ENCODE peak calls at places on chromosome 19, in four cellular contexts. One of them, this sample, is unnamed.

GRCh38 chr19:48874309-48875135 is 2.3 kb downstream of the PPP1R15A start:
- DNase-seq in omental fat pad: no peak
- DNase-seq in neural crest cell: no peak
- DNase-seq in choroid plexus epithelial cell: peak
- DNase-seq in this sample: no peak

GRCh38 chr19:47725759-47726401 is 12.7 kb downstream of the EHD2 start:
- DNase-seq in omental fat pad: no peak
- DNase-seq in neural crest cell: no peak
- DNase-seq in choroid plexus epithelial cell: no peak
- DNase-seq in this sample: no peak

GRCh38 chr19:45769054-45769782 is at the start of gene SIX5:
- DNase-seq in omental fat pad: peak
- DNase-seq in choroid plexus epithelial cell: peak
- DNase-seq in neural crest cell: peak
- DNase-seq in this sample: peak

GRCh38 chr19:8145969-8146368 is 3.4 kb downstream of the FBN3 start:
- DNase-seq in neural crest cell: no peak
- DNase-seq in choroid plexus epithelial cell: no peak
- DNase-seq in omental fat pad: no peak
- DNase-seq in this sample: no peak

GRCh38 chr19:8204961-8205360 is 4.2 kb upstream of the CERS4 start:
- DNase-seq in neural crest cell: no peak
- DNase-seq in choroid plexus epithelial cell: no peak
- DNase-seq in omental fat pad: no peak
- DNase-seq in this sample: no peak

GRCh38 chr19:46975918-46976782 is 43.5 kb upstream of the NPAS1 start:
- DNase-seq in choroid plexus epithelial cell: peak
- DNase-seq in neural crest cell: no peak
- DNase-seq in omental fat pad: peak
- DNase-seq in this sample: no peak

GRCh38 chr19:16417660-16418596 is 53.8 kb downstream of the EPS15L1 start:
- DNase-seq in neural crest cell: peak
- DNase-seq in choroid plexus epithelial cell: peak
- DNase-seq in omental fat pad: peak
- DNase-seq in this sample: peak

GRCh38 chr19:39410620-39411005 is 1.9 kb upstream of the PLEKHG2 start:
- DNase-seq in omental fat pad: no peak
- DNase-seq in neural crest cell: no peak
- DNase-seq in choroid plexus epithelial cell: no peak
- DNase-seq in this sample: no peak

GRCh38 chr19:6970478-6970877 is 50.8 kb downstream of the MBD3L2B start:
- DNase-seq in neural crest cell: no peak
- DNase-seq in choroid plexus epithelial cell: no peak
- DNase-seq in omental fat pad: no peak
- DNase-seq in this sample: no peak

GRCh38 chr19:49437231-49437630 is 4.1 kb downstream of the SLC17A7 start:
- DNase-seq in choroid plexus epithelial cell: no peak
- DNase-seq in neural crest cell: no peak
- DNase-seq in omental fat pad: no peak
- DNase-seq in this sample: no peak

GRCh38 chr19:7488736-7489353 is at the start of gene PEX11G:
- DNase-seq in omental fat pad: peak
- DNase-seq in choroid plexus epithelial cell: peak
- DNase-seq in neural crest cell: peak
- DNase-seq in this sample: peak

GRCh38 chr19:9431475-9431874 is 3.9 kb downstream of the ZNF266 start:
- DNase-seq in omental fat pad: no peak
- DNase-seq in neural crest cell: peak
- DNase-seq in choroid plexus epithelial cell: peak
- DNase-seq in this sample: no peak

GRCh38 chr19:31118926-31119325 is 230.3 kb downstream of the TSHZ3 start:
- DNase-seq in choroid plexus epithelial cell: no peak
- DNase-seq in neural crest cell: no peak
- DNase-seq in omental fat pad: no peak
- DNase-seq in this sample: no peak

GRCh38 chr19:7795555-7796161 is 32.6 kb downstream of the CLEC4M start:
- DNase-seq in neural crest cell: no peak
- DNase-seq in choroid plexus epithelial cell: no peak
- DNase-seq in omental fat pad: no peak
- DNase-seq in this sample: no peak

GRCh38 chr19:46603195-46603637 is 2.1 kb downstream of the CALM3 start:
- DNase-seq in neural crest cell: no peak
- DNase-seq in choroid plexus epithelial cell: no peak
- DNase-seq in omental fat pad: no peak
- DNase-seq in this sample: peak

GRCh38 chr19:2478756-2479555 is 3.0 kb downstream of the GADD45B start:
- DNase-seq in neural crest cell: no peak
- DNase-seq in omental fat pad: peak
- DNase-seq in choroid plexus epithelial cell: peak
- DNase-seq in this sample: no peak

GRCh38 chr19:10230904-10231623 is at the start of gene S1PR2:
- DNase-seq in neural crest cell: peak
- DNase-seq in omental fat pad: no peak
- DNase-seq in choroid plexus epithelial cell: peak
- DNase-seq in this sample: peak

GRCh38 chr19:35120492-35120891 is 4.9 kb downstream of the FXYD3 start:
- DNase-seq in neural crest cell: no peak
- DNase-seq in choroid plexus epithelial cell: peak
- DNase-seq in omental fat pad: no peak
- DNase-seq in this sample: no peak

GRCh38 chr19:46678110-46678732 is 17.2 kb upstream of the DACT3 start:
- DNase-seq in omental fat pad: no peak
- DNase-seq in choroid plexus epithelial cell: no peak
- DNase-seq in neural crest cell: no peak
- DNase-seq in this sample: no peak

GRCh38 chr19:2193807-2194206 is 30.1 kb downstream of the DOT1L start:
- DNase-seq in omental fat pad: no peak
- DNase-seq in choroid plexus epithelial cell: no peak
- DNase-seq in neural crest cell: no peak
- DNase-seq in this sample: no peak

GRCh38 chr19:30670011-30670329 is 297.8 kb downstream of the ZNF536 start:
- DNase-seq in neural crest cell: no peak
- DNase-seq in choroid plexus epithelial cell: no peak
- DNase-seq in omental fat pad: no peak
- DNase-seq in this sample: no peak

GRCh38 chr19:524062-524674 is 7.4 kb upstream of the CDC34 start:
- DNase-seq in omental fat pad: no peak
- DNase-seq in choroid plexus epithelial cell: no peak
- DNase-seq in neural crest cell: no peak
- DNase-seq in this sample: no peak

GRCh38 chr19:16085115-16085514 is 8.8 kb downstream of the TPM4 start:
- DNase-seq in omental fat pad: no peak
- DNase-seq in choroid plexus epithelial cell: no peak
- DNase-seq in neural crest cell: no peak
- DNase-seq in this sample: no peak

GRCh38 chr19:16429066-16429758 is 42.6 kb downstream of the EPS15L1 start:
- DNase-seq in choroid plexus epithelial cell: no peak
- DNase-seq in neural crest cell: no peak
- DNase-seq in omental fat pad: no peak
- DNase-seq in this sample: no peak

GRCh38 chr19:2239771-2240770 is 3.4 kb downstream of the SF3A2 start:
- DNase-seq in neural crest cell: no peak
- DNase-seq in choroid plexus epithelial cell: peak
- DNase-seq in omental fat pad: no peak
- DNase-seq in this sample: no peak

GRCh38 chr19:1904385-1905070 is 671 bp upstream of the ADAT3 start:
- DNase-seq in neural crest cell: no peak
- DNase-seq in choroid plexus epithelial cell: peak
- DNase-seq in omental fat pad: no peak
- DNase-seq in this sample: no peak

GRCh38 chr19:3275068-3275582 is 50.7 kb downstream of the CELF5 start:
- DNase-seq in omental fat pad: no peak
- DNase-seq in choroid plexus epithelial cell: peak
- DNase-seq in neural crest cell: peak
- DNase-seq in this sample: no peak

GRCh38 chr19:41415154-41415571 is 12.0 kb downstream of the B3GNT8 start:
- DNase-seq in choroid plexus epithelial cell: no peak
- DNase-seq in omental fat pad: no peak
- DNase-seq in neural crest cell: no peak
- DNase-seq in this sample: no peak

GRCh38 chr19:37511821-37512220 is 5.1 kb downstream of the ZNF793 start:
- DNase-seq in omental fat pad: no peak
- DNase-seq in choroid plexus epithelial cell: no peak
- DNase-seq in neural crest cell: no peak
- DNase-seq in this sample: no peak

GRCh38 chr19:37506387-37507166 is at the start of gene ZNF793:
- DNase-seq in choroid plexus epithelial cell: peak
- DNase-seq in omental fat pad: peak
- DNase-seq in neural crest cell: peak
- DNase-seq in this sample: peak

GRCh38 chr19:37505958-37506386 is 767 bp upstream of the ZNF793 start:
- DNase-seq in omental fat pad: no peak
- DNase-seq in choroid plexus epithelial cell: no peak
- DNase-seq in neural crest cell: no peak
- DNase-seq in this sample: no peak

GRCh38 chr19:37511186-37511585 is 4.4 kb downstream of the ZNF793 start:
- DNase-seq in choroid plexus epithelial cell: no peak
- DNase-seq in omental fat pad: no peak
- DNase-seq in neural crest cell: no peak
- DNase-seq in this sample: no peak

GRCh38 chr19:37507167-37507464 is 377 bp downstream of the ZNF793 start:
- DNase-seq in omental fat pad: no peak
- DNase-seq in neural crest cell: no peak
- DNase-seq in choroid plexus epithelial cell: no peak
- DNase-seq in this sample: no peak
- TF ChIP-seq CTCF in omental fat pad: no peak
- TF ChIP-seq CTCF in neural crest cell: no peak
- TF ChIP-seq CTCF in choroid plexus epithelial cell: no peak
- TF ChIP-seq CTCF in this sample: no peak

GRCh38 chr19:56660381-56661105 is 11.0 kb downstream of the ZNF835 start:
- DNase-seq in omental fat pad: no peak
- DNase-seq in choroid plexus epithelial cell: no peak
- DNase-seq in neural crest cell: no peak
- DNase-seq in this sample: no peak
- TF ChIP-seq CTCF in omental fat pad: no peak
- TF ChIP-seq CTCF in choroid plexus epithelial cell: no peak
- TF ChIP-seq CTCF in neural crest cell: no peak
- TF ChIP-seq CTCF in this sample: no peak

GRCh38 chr19:23439623-23440022 is 44.4 kb upstream of the ZNF91 start:
- DNase-seq in omental fat pad: no peak
- DNase-seq in choroid plexus epithelial cell: no peak
- DNase-seq in neural crest cell: no peak
- DNase-seq in this sample: no peak

GRCh38 chr19:23440207-23440606 is 44.9 kb upstream of the ZNF91 start:
- DNase-seq in omental fat pad: no peak
- DNase-seq in choroid plexus epithelial cell: no peak
- DNase-seq in neural crest cell: no peak
- DNase-seq in this sample: no peak

GRCh38 chr19:23436944-23437343 is 41.7 kb upstream of the ZNF91 start:
- DNase-seq in neural crest cell: no peak
- DNase-seq in omental fat pad: no peak
- DNase-seq in choroid plexus epithelial cell: no peak
- DNase-seq in this sample: no peak

GRCh38 chr19:23436318-23436717 is 41.0 kb upstream of the ZNF91 start:
- DNase-seq in omental fat pad: no peak
- DNase-seq in choroid plexus epithelial cell: no peak
- DNase-seq in neural crest cell: no peak
- DNase-seq in this sample: no peak

DNA sequence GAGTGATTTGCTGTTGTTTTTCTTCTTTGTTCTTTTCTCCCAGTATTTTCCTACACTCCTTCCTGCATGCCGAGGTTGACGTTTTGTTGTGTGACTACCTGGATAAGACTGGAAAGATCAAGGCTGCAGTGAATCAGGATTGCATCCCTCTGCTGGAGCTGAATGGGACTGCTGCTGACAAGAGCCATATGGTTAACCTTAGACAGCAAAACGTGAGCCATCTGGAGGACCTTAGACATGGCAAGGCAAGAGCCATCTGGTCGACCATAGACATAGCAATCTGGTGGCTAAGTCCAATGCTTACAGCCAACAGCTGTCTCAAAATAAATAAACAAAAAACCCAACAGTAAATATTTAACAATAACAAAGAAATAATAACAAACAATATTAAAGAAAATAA is 42.6 kb upstream of the ZNF91 start:
- DNase-seq in omental fat pad: no peak
- DNase-seq in neural crest cell: no peak
- DNase-seq in choroid plexus epithelial cell: no peak
- DNase-seq in this sample: no peak
- TF ChIP-seq CTCF in omental fat pad: no peak
- TF ChIP-seq CTCF in neural crest cell: peak
- TF ChIP-seq CTCF in choroid plexus epithelial cell: no peak
- TF ChIP-seq CTCF in this sample: no peak

GRCh38 chr19:43636121-43636683 is 3.4 kb downstream of the CADM4 start:
- DNase-seq in choroid plexus epithelial cell: peak
- DNase-seq in neural crest cell: no peak
- DNase-seq in omental fat pad: no peak
- DNase-seq in this sample: no peak

GRCh38 chr19:43634516-43634876 is 5.2 kb downstream of the CADM4 start:
- DNase-seq in omental fat pad: no peak
- DNase-seq in choroid plexus epithelial cell: no peak
- DNase-seq in neural crest cell: no peak
- DNase-seq in this sample: no peak

GRCh38 chr19:43633520-43633919 is 6.1 kb downstream of the CADM4 start:
- DNase-seq in neural crest cell: no peak
- DNase-seq in choroid plexus epithelial cell: no peak
- DNase-seq in omental fat pad: no peak
- DNase-seq in this sample: no peak

GRCh38 chr19:43634877-43635560 is 4.6 kb downstream of the CADM4 start:
- DNase-seq in omental fat pad: no peak
- DNase-seq in choroid plexus epithelial cell: peak
- DNase-seq in neural crest cell: peak
- DNase-seq in this sample: no peak

GRCh38 chr19:43634068-43634467 is 5.6 kb downstream of the CADM4 start:
- DNase-seq in omental fat pad: no peak
- DNase-seq in neural crest cell: no peak
- DNase-seq in choroid plexus epithelial cell: no peak
- DNase-seq in this sample: no peak
- TF ChIP-seq CTCF in omental fat pad: no peak
- TF ChIP-seq CTCF in neural crest cell: no peak
- TF ChIP-seq CTCF in choroid plexus epithelial cell: no peak
- TF ChIP-seq CTCF in this sample: no peak

DNA sequence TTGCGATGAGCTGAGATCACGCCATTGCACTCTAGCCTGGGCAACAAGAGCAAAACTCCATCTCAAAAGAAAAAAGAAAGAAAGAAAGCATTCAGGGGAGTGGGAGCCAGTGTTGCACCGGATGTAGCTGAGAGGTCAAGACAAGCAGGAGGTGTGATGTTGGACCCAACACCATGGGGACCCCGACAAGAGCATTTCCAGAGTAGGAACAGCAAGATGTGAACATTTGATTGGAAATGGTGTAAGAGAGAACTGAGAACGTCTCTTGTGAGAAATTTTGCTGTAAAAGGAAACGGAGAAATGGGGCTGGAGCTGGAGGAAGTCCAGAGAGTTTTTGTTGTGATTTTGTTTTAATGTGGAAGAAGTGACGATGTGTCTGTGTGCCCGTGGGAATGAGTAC is 15.8 kb upstream of the DPF1 start:
- DNase-seq in choroid plexus epithelial cell: no peak
- DNase-seq in omental fat pad: no peak
- DNase-seq in neural crest cell: no peak
- DNase-seq in this sample: no peak
- TF ChIP-seq CTCF in choroid plexus epithelial cell: no peak
- TF ChIP-seq CTCF in omental fat pad: no peak
- TF ChIP-seq CTCF in neural crest cell: no peak
- TF ChIP-seq CTCF in this sample: no peak

This sample was measured in mesothelial cell of epicardium.